ENCODE peak calls at places on chromosomes 7 and 10, in eight cellular contexts. One of them, this sample, is unnamed.

GRCh38 chr7:47988496-47989386 is 9.3 kb upstream of the HUS1 start:
- DNase-seq in Panc1: no peak
- DNase-seq in K562: no peak
- DNase-seq in upper lobe of left lung: no peak
- DNase-seq in suprapubic skin: no peak
- DNase-seq in SK-N-SH: peak
- DNase-seq in stomach: no peak
- DNase-seq in esophagus muscularis mucosa: no peak
- DNase-seq in this sample: no peak

GRCh38 chr10:116690356-116691078 is 51.8 kb downstream of the HSPA12A start:
- DNase-seq in SK-N-SH: no peak
- DNase-seq in suprapubic skin: no peak
- DNase-seq in Panc1: no peak
- DNase-seq in upper lobe of left lung: no peak
- DNase-seq in esophagus muscularis mucosa: no peak
- DNase-seq in K562: peak
- DNase-seq in stomach: no peak
- DNase-seq in this sample: no peak

GRCh38 chr10:85642421-85643170 is 724.0 kb downstream of the GRID1 start:
- DNase-seq in SK-N-SH: no peak
- DNase-seq in Panc1: peak
- DNase-seq in K562: no peak
- DNase-seq in suprapubic skin: no peak
- DNase-seq in upper lobe of left lung: no peak
- DNase-seq in stomach: no peak
- DNase-seq in esophagus muscularis mucosa: no peak
- DNase-seq in this sample: no peak

GRCh38 chr10:23016636-23017035 is 78.7 kb upstream of the MSRB2 start:
- DNase-seq in K562: peak
- DNase-seq in Panc1: no peak
- DNase-seq in upper lobe of left lung: no peak
- DNase-seq in SK-N-SH: no peak
- DNase-seq in suprapubic skin: no peak
- DNase-seq in esophagus muscularis mucosa: no peak
- DNase-seq in stomach: no peak
- DNase-seq in this sample: no peak

GRCh38 chr10:123574299-123574698 is 91.9 kb upstream of the GPR26 start:
- DNase-seq in esophagus muscularis mucosa: no peak
- DNase-seq in Panc1: no peak
- DNase-seq in upper lobe of left lung: no peak
- DNase-seq in K562: no peak
- DNase-seq in SK-N-SH: no peak
- DNase-seq in suprapubic skin: no peak
- DNase-seq in stomach: no peak
- DNase-seq in this sample: no peak

GRCh38 chr7:2757904-2758672 is 70.1 kb downstream of the AMZ1 start:
- DNase-seq in K562: peak
- DNase-seq in esophagus muscularis mucosa: no peak
- DNase-seq in Panc1: peak
- DNase-seq in upper lobe of left lung: peak
- DNase-seq in SK-N-SH: peak
- DNase-seq in suprapubic skin: no peak
- DNase-seq in stomach: no peak
- DNase-seq in this sample: peak

GRCh38 chr10:17444062-17444714 is 10.2 kb downstream of the ST8SIA6 start:
- DNase-seq in Panc1: no peak
- DNase-seq in upper lobe of left lung: no peak
- DNase-seq in SK-N-SH: no peak
- DNase-seq in K562: no peak
- DNase-seq in suprapubic skin: no peak
- DNase-seq in stomach: no peak
- DNase-seq in esophagus muscularis mucosa: no peak
- DNase-seq in this sample: no peak

GRCh38 chr7:12674861-12675260 is 12.6 kb upstream of the ARL4A start:
- DNase-seq in esophagus muscularis mucosa: no peak
- DNase-seq in suprapubic skin: no peak
- DNase-seq in K562: peak
- DNase-seq in stomach: no peak
- DNase-seq in SK-N-SH: peak
- DNase-seq in upper lobe of left lung: peak
- DNase-seq in Panc1: no peak
- DNase-seq in this sample: peak

GRCh38 chr7:75842836-75843446 is 29.3 kb upstream of the CCL24 start:
- DNase-seq in upper lobe of left lung: peak
- DNase-seq in esophagus muscularis mucosa: no peak
- DNase-seq in K562: peak
- DNase-seq in Panc1: peak
- DNase-seq in stomach: peak
- DNase-seq in SK-N-SH: no peak
- DNase-seq in suprapubic skin: no peak
- DNase-seq in this sample: peak

GRCh38 chr10:81882011-81882410 is 7.0 kb downstream of the NRG3 start:
- DNase-seq in K562: no peak
- DNase-seq in esophagus muscularis mucosa: no peak
- DNase-seq in Panc1: no peak
- DNase-seq in suprapubic skin: no peak
- DNase-seq in stomach: no peak
- DNase-seq in upper lobe of left lung: no peak
- DNase-seq in SK-N-SH: no peak
- DNase-seq in this sample: no peak

GRCh38 chr10:14580933-14581332 is 193.8 kb downstream of the FAM107B start:
- DNase-seq in suprapubic skin: no peak
- DNase-seq in stomach: no peak
- DNase-seq in SK-N-SH: no peak
- DNase-seq in upper lobe of left lung: no peak
- DNase-seq in Panc1: no peak
- DNase-seq in K562: no peak
- DNase-seq in esophagus muscularis mucosa: no peak
- DNase-seq in this sample: no peak

GRCh38 chr7:32941996-32942782 is 15.1 kb upstream of the FKBP9 start:
- DNase-seq in K562: peak
- DNase-seq in SK-N-SH: peak
- DNase-seq in esophagus muscularis mucosa: no peak
- DNase-seq in upper lobe of left lung: peak
- DNase-seq in Panc1: no peak
- DNase-seq in suprapubic skin: peak
- DNase-seq in stomach: peak
- DNase-seq in this sample: no peak

GRCh38 chr10:106978746-106979145 is 185.8 kb downstream of the SORCS1 start:
- DNase-seq in Panc1: no peak
- DNase-seq in upper lobe of left lung: no peak
- DNase-seq in esophagus muscularis mucosa: no peak
- DNase-seq in SK-N-SH: no peak
- DNase-seq in suprapubic skin: no peak
- DNase-seq in K562: no peak
- DNase-seq in stomach: no peak
- DNase-seq in this sample: no peak

GRCh38 chr7:963236-964078 is 9.0 kb upstream of the ADAP1 start:
- DNase-seq in SK-N-SH: peak
- DNase-seq in upper lobe of left lung: no peak
- DNase-seq in esophagus muscularis mucosa: no peak
- DNase-seq in stomach: no peak
- DNase-seq in K562: no peak
- DNase-seq in Panc1: no peak
- DNase-seq in suprapubic skin: peak
- DNase-seq in this sample: no peak

GRCh38 chr7:158317238-158318205 is 270.1 kb downstream of the PTPRN2 start:
- DNase-seq in upper lobe of left lung: no peak
- DNase-seq in SK-N-SH: no peak
- DNase-seq in Panc1: no peak
- DNase-seq in K562: no peak
- DNase-seq in esophagus muscularis mucosa: no peak
- DNase-seq in suprapubic skin: no peak
- DNase-seq in stomach: no peak
- DNase-seq in this sample: no peak

GRCh38 chr10:117544729-117545140 is 2.2 kb downstream of the EMX2 start:
- DNase-seq in esophagus muscularis mucosa: no peak
- DNase-seq in Panc1: no peak
- DNase-seq in upper lobe of left lung: no peak
- DNase-seq in suprapubic skin: no peak
- DNase-seq in SK-N-SH: no peak
- DNase-seq in stomach: no peak
- DNase-seq in K562: no peak
- DNase-seq in this sample: no peak

DNA sequence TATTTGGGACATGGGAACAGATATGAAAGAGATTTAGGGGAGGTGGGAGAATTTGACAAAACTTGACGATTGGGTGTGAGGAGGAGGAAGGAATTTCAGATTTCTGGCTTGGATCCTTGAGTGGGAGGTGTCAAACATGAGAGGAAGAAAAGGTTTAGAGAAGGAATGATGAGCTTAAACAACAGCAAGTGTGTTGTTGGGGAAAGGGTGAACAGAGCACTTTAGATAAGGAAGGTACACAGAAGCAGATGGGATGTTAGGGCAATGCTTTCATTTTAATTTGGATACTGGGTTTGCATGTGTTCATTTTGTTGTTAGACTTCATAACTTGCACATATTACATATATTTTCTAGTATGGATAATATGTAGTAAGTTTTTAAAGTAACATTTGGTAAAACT is 23.2 kb downstream of the REEP3 start:
- DNase-seq in upper lobe of left lung: no peak
- DNase-seq in suprapubic skin: no peak
- DNase-seq in esophagus muscularis mucosa: no peak
- DNase-seq in stomach: no peak
- DNase-seq in K562: no peak
- DNase-seq in SK-N-SH: no peak
- DNase-seq in Panc1: no peak
- DNase-seq in this sample: no peak
- TF ChIP-seq CTCF in upper lobe of left lung: no peak
- TF ChIP-seq CTCF in suprapubic skin: no peak
- TF ChIP-seq CTCF in esophagus muscularis mucosa: no peak
- TF ChIP-seq CTCF in stomach: no peak
- TF ChIP-seq CTCF in K562: no peak
- TF ChIP-seq CTCF in SK-N-SH: no peak
- TF ChIP-seq CTCF in Panc1: no peak
- TF ChIP-seq CTCF in this sample: no peak

GRCh38 chr10:120283093-120283492 is 173.9 kb upstream of the PLPP4 start:
- DNase-seq in Panc1: no peak
- DNase-seq in esophagus muscularis mucosa: no peak
- DNase-seq in upper lobe of left lung: no peak
- DNase-seq in suprapubic skin: no peak
- DNase-seq in K562: no peak
- DNase-seq in stomach: no peak
- DNase-seq in SK-N-SH: no peak
- DNase-seq in this sample: no peak
- TF ChIP-seq POLR2AphosphoS5 in Panc1: no peak
- TF ChIP-seq POLR2AphosphoS5 in esophagus muscularis mucosa: no peak
- TF ChIP-seq POLR2AphosphoS5 in upper lobe of left lung: no peak
- TF ChIP-seq POLR2AphosphoS5 in suprapubic skin: no peak
- TF ChIP-seq POLR2AphosphoS5 in K562: no peak
- TF ChIP-seq POLR2AphosphoS5 in stomach: no peak
- TF ChIP-seq POLR2AphosphoS5 in SK-N-SH: no peak
- TF ChIP-seq POLR2AphosphoS5 in this sample: no peak

DNA sequence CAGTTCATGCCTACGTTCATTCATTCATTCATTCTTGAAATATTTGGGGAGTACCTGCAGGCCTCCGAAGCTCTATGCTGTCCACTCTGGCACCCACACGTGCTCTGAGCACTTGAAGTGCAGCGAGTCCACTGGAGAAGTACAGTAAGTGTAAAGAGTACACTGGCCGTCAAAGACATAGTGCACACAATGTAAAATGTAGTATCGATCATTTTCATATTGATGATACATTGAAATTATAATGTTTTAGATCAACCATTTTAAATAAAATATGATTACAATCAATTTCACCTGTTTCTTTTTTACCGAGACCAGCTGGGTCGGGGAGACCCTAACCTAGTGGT is 37.0 kb upstream of the PURB start:
- DNase-seq in esophagus muscularis mucosa: no peak
- DNase-seq in SK-N-SH: no peak
- DNase-seq in K562: no peak
- DNase-seq in suprapubic skin: no peak
- DNase-seq in upper lobe of left lung: no peak
- DNase-seq in stomach: no peak
- DNase-seq in Panc1: no peak
- DNase-seq in this sample: no peak
- TF ChIP-seq CTCF in esophagus muscularis mucosa: no peak
- TF ChIP-seq CTCF in SK-N-SH: no peak
- TF ChIP-seq CTCF in K562: no peak
- TF ChIP-seq CTCF in suprapubic skin: no peak
- TF ChIP-seq CTCF in upper lobe of left lung: no peak
- TF ChIP-seq CTCF in stomach: no peak
- TF ChIP-seq CTCF in Panc1: no peak
- TF ChIP-seq CTCF in this sample: no peak

GRCh38 chr10:30058111-30058510 is 1.3 kb downstream of the JCAD start:
- DNase-seq in Panc1: no peak
- DNase-seq in SK-N-SH: no peak
- DNase-seq in stomach: no peak
- DNase-seq in upper lobe of left lung: no peak
- DNase-seq in esophagus muscularis mucosa: no peak
- DNase-seq in suprapubic skin: no peak
- DNase-seq in K562: no peak
- DNase-seq in this sample: no peak

GRCh38 chr10:30056767-30057355 is 2.5 kb downstream of the JCAD start:
- DNase-seq in esophagus muscularis mucosa: no peak
- DNase-seq in upper lobe of left lung: no peak
- DNase-seq in SK-N-SH: no peak
- DNase-seq in suprapubic skin: no peak
- DNase-seq in stomach: no peak
- DNase-seq in K562: no peak
- DNase-seq in Panc1: no peak
- DNase-seq in this sample: no peak

GRCh38 chr10:30057421-30057841 is 2.0 kb downstream of the JCAD start:
- DNase-seq in upper lobe of left lung: no peak
- DNase-seq in stomach: no peak
- DNase-seq in K562: no peak
- DNase-seq in esophagus muscularis mucosa: no peak
- DNase-seq in Panc1: no peak
- DNase-seq in SK-N-SH: no peak
- DNase-seq in suprapubic skin: no peak
- DNase-seq in this sample: no peak

GRCh38 chr10:30055094-30055701 is 4.2 kb downstream of the JCAD start:
- DNase-seq in Panc1: no peak
- DNase-seq in SK-N-SH: no peak
- DNase-seq in upper lobe of left lung: no peak
- DNase-seq in suprapubic skin: no peak
- DNase-seq in K562: no peak
- DNase-seq in stomach: no peak
- DNase-seq in esophagus muscularis mucosa: no peak
- DNase-seq in this sample: no peak

DNA sequence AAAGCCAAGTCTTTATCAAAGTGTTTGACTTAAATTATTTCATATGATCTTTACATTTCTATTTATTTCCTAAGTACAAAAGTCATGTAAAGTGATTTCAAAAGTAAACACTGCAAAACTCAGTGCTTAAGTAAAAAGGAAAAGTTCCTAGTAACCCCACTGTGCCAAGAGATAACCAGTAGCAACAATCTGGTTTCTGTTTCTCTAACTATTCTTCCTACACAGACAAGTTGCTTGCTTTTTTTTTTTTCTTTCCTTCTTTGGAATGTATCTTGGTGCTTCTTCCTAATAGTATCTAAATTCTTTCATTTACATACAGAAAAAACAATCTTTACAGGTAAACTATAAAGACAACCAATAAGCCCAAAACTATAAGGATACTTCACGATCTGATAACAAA is 3.1 kb downstream of the JCAD start:
- DNase-seq in stomach: no peak
- DNase-seq in K562: no peak
- DNase-seq in upper lobe of left lung: no peak
- DNase-seq in SK-N-SH: no peak
- DNase-seq in Panc1: no peak
- DNase-seq in suprapubic skin: no peak
- DNase-seq in esophagus muscularis mucosa: no peak
- DNase-seq in this sample: no peak
- TF ChIP-seq POLR2AphosphoS5 in stomach: no peak
- TF ChIP-seq POLR2AphosphoS5 in K562: no peak
- TF ChIP-seq POLR2AphosphoS5 in upper lobe of left lung: no peak
- TF ChIP-seq POLR2AphosphoS5 in SK-N-SH: no peak
- TF ChIP-seq POLR2AphosphoS5 in Panc1: no peak
- TF ChIP-seq POLR2AphosphoS5 in suprapubic skin: no peak
- TF ChIP-seq POLR2AphosphoS5 in esophagus muscularis mucosa: no peak
- TF ChIP-seq POLR2AphosphoS5 in this sample: no peak

This sample was measured in HL-60.